ENCODE peak calls at places on chromosomes 3 and 15, in four cellular contexts. One of them, this sample, is unnamed.

GRCh38 chr15:58962662-58963565 is 24.5 kb upstream of the RNF111 start:
- DNase-seq in psoas muscle: no peak
- DNase-seq in GM10248: no peak
- DNase-seq in CD4-positive, alpha-beta T cell: no peak
- DNase-seq in this sample: no peak

GRCh38 chr3:78022232-78022631 is 982.3 kb downstream of the ROBO2 start:
- DNase-seq in GM10248: no peak
- DNase-seq in psoas muscle: no peak
- DNase-seq in CD4-positive, alpha-beta T cell: no peak
- DNase-seq in this sample: no peak

GRCh38 chr3:7581831-7582230 is 720.9 kb downstream of the GRM7 start:
- DNase-seq in GM10248: no peak
- DNase-seq in psoas muscle: no peak
- DNase-seq in CD4-positive, alpha-beta T cell: no peak
- DNase-seq in this sample: no peak

GRCh38 chr3:5022187-5022965 is 43.1 kb downstream of the BHLHE40 start:
- DNase-seq in psoas muscle: no peak
- DNase-seq in CD4-positive, alpha-beta T cell: no peak
- DNase-seq in GM10248: peak
- DNase-seq in this sample: peak

GRCh38 chr3:119690043-119690656 is 12.7 kb upstream of the CFAP91 start:
- DNase-seq in psoas muscle: no peak
- DNase-seq in CD4-positive, alpha-beta T cell: no peak
- DNase-seq in GM10248: no peak
- DNase-seq in this sample: no peak

GRCh38 chr3:52063026-52063723 is 6.8 kb upstream of the DUSP7 start:
- DNase-seq in CD4-positive, alpha-beta T cell: no peak
- DNase-seq in psoas muscle: no peak
- DNase-seq in GM10248: no peak
- DNase-seq in this sample: no peak

GRCh38 chr3:180048108-180048507 is 11.4 kb upstream of the PEX5L start:
- DNase-seq in GM10248: peak
- DNase-seq in CD4-positive, alpha-beta T cell: no peak
- DNase-seq in psoas muscle: no peak
- DNase-seq in this sample: no peak

GRCh38 chr3:141802316-141803077 is 39.3 kb downstream of the GRK7 start:
- DNase-seq in GM10248: no peak
- DNase-seq in psoas muscle: no peak
- DNase-seq in CD4-positive, alpha-beta T cell: no peak
- DNase-seq in this sample: no peak

GRCh38 chr3:177679568-177680441 is 482.5 kb upstream of the TBL1XR1 start:
- DNase-seq in psoas muscle: peak
- DNase-seq in GM10248: no peak
- DNase-seq in CD4-positive, alpha-beta T cell: no peak
- DNase-seq in this sample: peak

GRCh38 chr3:25257026-25257425 is 171.0 kb upstream of the RARB start:
- DNase-seq in psoas muscle: no peak
- DNase-seq in CD4-positive, alpha-beta T cell: no peak
- DNase-seq in GM10248: no peak
- DNase-seq in this sample: no peak

GRCh38 chr3:16305121-16305541 is 40.1 kb downstream of the OXNAD1 start:
- DNase-seq in CD4-positive, alpha-beta T cell: no peak
- DNase-seq in GM10248: no peak
- DNase-seq in psoas muscle: no peak
- DNase-seq in this sample: no peak

GRCh38 chr3:66037986-66038369 is 740 bp downstream of the MAGI1 start:
- DNase-seq in GM10248: peak
- DNase-seq in psoas muscle: peak
- DNase-seq in CD4-positive, alpha-beta T cell: no peak
- DNase-seq in this sample: peak

GRCh38 chr15:28996953-28997352 is 111.2 kb downstream of the APBA2 start:
- DNase-seq in GM10248: no peak
- DNase-seq in psoas muscle: no peak
- DNase-seq in CD4-positive, alpha-beta T cell: no peak
- DNase-seq in this sample: no peak

GRCh38 chr15:26842391-26842790 is 24.5 kb upstream of the GABRA5 start:
- DNase-seq in CD4-positive, alpha-beta T cell: no peak
- DNase-seq in psoas muscle: no peak
- DNase-seq in GM10248: no peak
- DNase-seq in this sample: no peak

GRCh38 chr3:49021813-49022720 is at the start of gene NDUFAF3:
- DNase-seq in psoas muscle: peak
- DNase-seq in GM10248: peak
- DNase-seq in CD4-positive, alpha-beta T cell: peak
- DNase-seq in this sample: peak
- TF ChIP-seq CTCF in psoas muscle: peak
- TF ChIP-seq CTCF in GM10248: peak
- TF ChIP-seq CTCF in CD4-positive, alpha-beta T cell: peak
- TF ChIP-seq CTCF in this sample: peak

DNA sequence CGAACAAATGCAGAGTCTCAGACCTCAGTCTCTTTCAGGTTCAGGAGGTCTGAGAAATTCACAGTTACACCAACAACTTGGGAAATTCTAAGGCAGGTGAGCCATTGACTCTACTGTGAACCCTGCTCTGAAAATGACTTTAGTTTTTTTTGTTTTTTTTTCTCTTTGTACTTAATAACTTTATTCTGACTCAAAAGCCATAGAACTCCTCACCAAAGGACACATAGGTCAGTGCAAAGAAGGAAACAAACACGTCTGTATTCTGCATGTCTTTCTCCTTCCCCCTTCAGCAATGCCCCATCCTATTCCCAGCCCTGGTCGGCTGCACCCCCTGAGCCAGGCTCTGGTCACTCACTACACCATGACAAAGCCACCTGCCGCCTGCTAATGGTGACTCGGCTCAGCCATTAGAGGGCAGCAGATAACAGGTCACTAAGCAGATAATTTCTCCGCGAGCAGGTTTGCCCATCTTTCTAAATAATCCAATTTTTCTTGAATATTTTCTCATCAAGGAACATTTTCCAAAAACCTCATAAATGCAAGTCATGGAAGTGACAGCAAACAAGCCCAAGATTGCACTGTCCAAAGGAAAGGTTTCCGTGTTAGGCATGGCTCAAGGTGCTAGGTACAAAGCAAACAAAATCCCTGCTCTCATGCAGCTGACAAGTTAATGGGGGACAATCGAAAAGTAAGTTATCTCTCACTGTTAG is 37.7 kb downstream of the TM4SF4 start:
- DNase-seq in CD4-positive, alpha-beta T cell: no peak
- DNase-seq in GM10248: peak
- DNase-seq in psoas muscle: peak
- DNase-seq in this sample: peak
- TF ChIP-seq CTCF in CD4-positive, alpha-beta T cell: peak
- TF ChIP-seq CTCF in GM10248: peak
- TF ChIP-seq CTCF in psoas muscle: peak
- TF ChIP-seq CTCF in this sample: peak

GRCh38 chr3:190326930-190327329 is 4.7 kb upstream of the CLDN1 start:
- DNase-seq in CD4-positive, alpha-beta T cell: no peak
- DNase-seq in GM10248: no peak
- DNase-seq in psoas muscle: no peak
- DNase-seq in this sample: no peak
- TF ChIP-seq CTCF in CD4-positive, alpha-beta T cell: no peak
- TF ChIP-seq CTCF in GM10248: no peak
- TF ChIP-seq CTCF in psoas muscle: no peak
- TF ChIP-seq CTCF in this sample: no peak

GRCh38 chr15:73464602-73465001 is 21.6 kb downstream of the REC114 start:
- DNase-seq in GM10248: no peak
- DNase-seq in psoas muscle: no peak
- DNase-seq in CD4-positive, alpha-beta T cell: no peak
- DNase-seq in this sample: peak
- TF ChIP-seq CTCF in GM10248: no peak
- TF ChIP-seq CTCF in psoas muscle: no peak
- TF ChIP-seq CTCF in CD4-positive, alpha-beta T cell: no peak
- TF ChIP-seq CTCF in this sample: peak

GRCh38 chr3:29426302-29427226 is 145.7 kb downstream of the RBMS3 start:
- DNase-seq in GM10248: no peak
- DNase-seq in psoas muscle: no peak
- DNase-seq in CD4-positive, alpha-beta T cell: no peak
- DNase-seq in this sample: no peak

GRCh38 chr3:29430558-29430971 is 149.7 kb downstream of the RBMS3 start:
- DNase-seq in CD4-positive, alpha-beta T cell: no peak
- DNase-seq in psoas muscle: no peak
- DNase-seq in GM10248: no peak
- DNase-seq in this sample: no peak

GRCh38 chr3:29427266-29428103 is 146.6 kb downstream of the RBMS3 start:
- DNase-seq in CD4-positive, alpha-beta T cell: no peak
- DNase-seq in GM10248: no peak
- DNase-seq in psoas muscle: no peak
- DNase-seq in this sample: no peak

GRCh38 chr3:29429055-29429454 is 148.2 kb downstream of the RBMS3 start:
- DNase-seq in psoas muscle: no peak
- DNase-seq in GM10248: no peak
- DNase-seq in CD4-positive, alpha-beta T cell: no peak
- DNase-seq in this sample: no peak
- TF ChIP-seq CTCF in psoas muscle: no peak
- TF ChIP-seq CTCF in GM10248: no peak
- TF ChIP-seq CTCF in CD4-positive, alpha-beta T cell: no peak
- TF ChIP-seq CTCF in this sample: no peak

GRCh38 chr3:30408105-30408557 is 198.3 kb upstream of the TGFBR2 start:
- DNase-seq in psoas muscle: no peak
- DNase-seq in CD4-positive, alpha-beta T cell: no peak
- DNase-seq in GM10248: no peak
- DNase-seq in this sample: no peak
- TF ChIP-seq CTCF in psoas muscle: no peak
- TF ChIP-seq CTCF in CD4-positive, alpha-beta T cell: no peak
- TF ChIP-seq CTCF in GM10248: no peak
- TF ChIP-seq CTCF in this sample: no peak

GRCh38 chr3:9946112-9947024 is 5.8 kb downstream of the PRRT3 start:
- DNase-seq in CD4-positive, alpha-beta T cell: peak
- DNase-seq in psoas muscle: peak
- DNase-seq in GM10248: peak
- DNase-seq in this sample: no peak
- TF ChIP-seq CTCF in CD4-positive, alpha-beta T cell: peak
- TF ChIP-seq CTCF in psoas muscle: peak
- TF ChIP-seq CTCF in GM10248: no peak
- TF ChIP-seq CTCF in this sample: peak

DNA sequence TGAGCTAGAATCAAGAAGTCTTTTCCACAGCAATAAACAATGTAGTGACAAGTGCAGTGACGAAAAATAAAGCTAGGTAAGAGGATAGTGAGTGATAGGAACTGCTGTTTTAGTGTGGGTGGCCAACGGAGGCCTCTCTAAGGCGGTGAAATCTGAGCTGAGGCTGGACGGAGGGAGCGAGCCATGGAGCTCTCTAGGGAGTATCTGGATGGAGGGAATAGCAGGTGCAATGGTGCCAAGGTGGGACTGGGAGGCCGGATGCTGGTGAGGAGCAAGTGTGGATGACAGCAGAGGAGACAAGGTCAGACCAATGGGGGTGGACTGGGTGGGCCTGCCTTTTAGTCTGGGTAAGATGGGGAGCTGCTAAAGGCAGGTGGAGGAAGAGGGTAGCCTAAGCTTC is 26.6 kb upstream of the TRH start:
- DNase-seq in psoas muscle: no peak
- DNase-seq in GM10248: no peak
- DNase-seq in CD4-positive, alpha-beta T cell: no peak
- DNase-seq in this sample: no peak
- TF ChIP-seq CTCF in psoas muscle: no peak
- TF ChIP-seq CTCF in GM10248: no peak
- TF ChIP-seq CTCF in CD4-positive, alpha-beta T cell: no peak
- TF ChIP-seq CTCF in this sample: no peak

This sample was measured in GM13977.